ENCODE peak calls at places on chromosome 12, in seven cellular contexts. One of them, this sample, is unnamed.

GRCh38 chr12:114869091-114869834 is 185.3 kb upstream of the TBX3 start:
- DNase-seq in uterus: no peak
- DNase-seq in NCI-H1105 treated with DMSO at 0.1 percent for 48 hours: peak
- DNase-seq in cardiac muscle cell: peak
- DNase-seq in foreskin keratinocyte: no peak
- DNase-seq in iris pigment epithelial cell: peak
- DNase-seq in COR-L47: no peak
- DNase-seq in this sample: no peak

GRCh38 chr12:78721906-78722305 is 142.7 kb upstream of the SYT1 start:
- DNase-seq in uterus: no peak
- DNase-seq in NCI-H1105 treated with DMSO at 0.1 percent for 48 hours: no peak
- DNase-seq in iris pigment epithelial cell: no peak
- DNase-seq in foreskin keratinocyte: no peak
- DNase-seq in COR-L47: no peak
- DNase-seq in cardiac muscle cell: no peak
- DNase-seq in this sample: no peak

GRCh38 chr12:52521175-52521574 is 981 bp upstream of the KRT5 start:
- DNase-seq in COR-L47: no peak
- DNase-seq in iris pigment epithelial cell: no peak
- DNase-seq in NCI-H1105 treated with DMSO at 0.1 percent for 48 hours: no peak
- DNase-seq in cardiac muscle cell: peak
- DNase-seq in uterus: no peak
- DNase-seq in foreskin keratinocyte: peak
- DNase-seq in this sample: peak

GRCh38 chr12:104219908-104220404 is 4.4 kb downstream of the TXNRD1 start:
- DNase-seq in iris pigment epithelial cell: peak
- DNase-seq in COR-L47: peak
- DNase-seq in NCI-H1105 treated with DMSO at 0.1 percent for 48 hours: peak
- DNase-seq in foreskin keratinocyte: peak
- DNase-seq in cardiac muscle cell: no peak
- DNase-seq in uterus: no peak
- DNase-seq in this sample: peak

GRCh38 chr12:71439613-71440392 is at the start of gene LGR5:
- DNase-seq in NCI-H1105 treated with DMSO at 0.1 percent for 48 hours: peak
- DNase-seq in COR-L47: peak
- DNase-seq in uterus: no peak
- DNase-seq in foreskin keratinocyte: peak
- DNase-seq in iris pigment epithelial cell: peak
- DNase-seq in cardiac muscle cell: peak
- DNase-seq in this sample: no peak

GRCh38 chr12:76026643-76027063 is 4.9 kb downstream of the PHLDA1 start:
- DNase-seq in uterus: no peak
- DNase-seq in NCI-H1105 treated with DMSO at 0.1 percent for 48 hours: no peak
- DNase-seq in cardiac muscle cell: peak
- DNase-seq in COR-L47: no peak
- DNase-seq in iris pigment epithelial cell: no peak
- DNase-seq in foreskin keratinocyte: peak
- DNase-seq in this sample: no peak

GRCh38 chr12:90299121-90299520 is 590.5 kb upstream of the ATP2B1 start:
- DNase-seq in uterus: no peak
- DNase-seq in NCI-H1105 treated with DMSO at 0.1 percent for 48 hours: no peak
- DNase-seq in COR-L47: no peak
- DNase-seq in foreskin keratinocyte: no peak
- DNase-seq in cardiac muscle cell: peak
- DNase-seq in iris pigment epithelial cell: no peak
- DNase-seq in this sample: no peak

GRCh38 chr12:30106204-30106603 is 322.5 kb upstream of the TMTC1 start:
- DNase-seq in cardiac muscle cell: peak
- DNase-seq in foreskin keratinocyte: no peak
- DNase-seq in iris pigment epithelial cell: no peak
- DNase-seq in COR-L47: no peak
- DNase-seq in NCI-H1105 treated with DMSO at 0.1 percent for 48 hours: no peak
- DNase-seq in uterus: no peak
- DNase-seq in this sample: no peak

GRCh38 chr12:115599251-115599811 is 678.2 kb downstream of the MED13L start:
- DNase-seq in iris pigment epithelial cell: no peak
- DNase-seq in cardiac muscle cell: peak
- DNase-seq in NCI-H1105 treated with DMSO at 0.1 percent for 48 hours: peak
- DNase-seq in foreskin keratinocyte: no peak
- DNase-seq in uterus: no peak
- DNase-seq in COR-L47: peak
- DNase-seq in this sample: no peak

GRCh38 chr12:132559652-132560420 is 50.5 kb downstream of the LRCOL1 start:
- DNase-seq in uterus: peak
- DNase-seq in NCI-H1105 treated with DMSO at 0.1 percent for 48 hours: peak
- DNase-seq in COR-L47: peak
- DNase-seq in cardiac muscle cell: peak
- DNase-seq in foreskin keratinocyte: no peak
- DNase-seq in iris pigment epithelial cell: peak
- DNase-seq in this sample: no peak

GRCh38 chr12:40515041-40515825 is 177.0 kb upstream of the CNTN1 start:
- DNase-seq in iris pigment epithelial cell: no peak
- DNase-seq in COR-L47: no peak
- DNase-seq in cardiac muscle cell: no peak
- DNase-seq in foreskin keratinocyte: peak
- DNase-seq in NCI-H1105 treated with DMSO at 0.1 percent for 48 hours: no peak
- DNase-seq in uterus: no peak
- DNase-seq in this sample: peak

GRCh38 chr12:78037707-78038106 is 207.0 kb downstream of the NAV3 start:
- DNase-seq in uterus: no peak
- DNase-seq in foreskin keratinocyte: no peak
- DNase-seq in iris pigment epithelial cell: no peak
- DNase-seq in NCI-H1105 treated with DMSO at 0.1 percent for 48 hours: no peak
- DNase-seq in COR-L47: no peak
- DNase-seq in cardiac muscle cell: no peak
- DNase-seq in this sample: no peak

GRCh38 chr12:131018221-131018620 is 64.5 kb downstream of the ADGRD1 start:
- DNase-seq in iris pigment epithelial cell: no peak
- DNase-seq in uterus: no peak
- DNase-seq in foreskin keratinocyte: no peak
- DNase-seq in cardiac muscle cell: no peak
- DNase-seq in NCI-H1105 treated with DMSO at 0.1 percent for 48 hours: no peak
- DNase-seq in COR-L47: no peak
- DNase-seq in this sample: no peak

GRCh38 chr12:107302649-107303386 is 209.5 kb upstream of the CRY1 start:
- DNase-seq in cardiac muscle cell: no peak
- DNase-seq in iris pigment epithelial cell: no peak
- DNase-seq in NCI-H1105 treated with DMSO at 0.1 percent for 48 hours: no peak
- DNase-seq in uterus: no peak
- DNase-seq in COR-L47: no peak
- DNase-seq in foreskin keratinocyte: no peak
- DNase-seq in this sample: no peak

GRCh38 chr12:45192041-45192695 is 23.7 kb upstream of the ANO6 start:
- DNase-seq in uterus: no peak
- DNase-seq in COR-L47: no peak
- DNase-seq in NCI-H1105 treated with DMSO at 0.1 percent for 48 hours: no peak
- DNase-seq in iris pigment epithelial cell: peak
- DNase-seq in foreskin keratinocyte: peak
- DNase-seq in cardiac muscle cell: peak
- DNase-seq in this sample: no peak

GRCh38 chr12:42946776-42947435 is 357.4 kb upstream of the PRICKLE1 start:
- DNase-seq in uterus: no peak
- DNase-seq in NCI-H1105 treated with DMSO at 0.1 percent for 48 hours: no peak
- DNase-seq in iris pigment epithelial cell: no peak
- DNase-seq in foreskin keratinocyte: peak
- DNase-seq in COR-L47: no peak
- DNase-seq in cardiac muscle cell: no peak
- DNase-seq in this sample: peak

GRCh38 chr12:122081697-122082221 is 3.2 kb downstream of the MLXIP start:
- DNase-seq in NCI-H1105 treated with DMSO at 0.1 percent for 48 hours: no peak
- DNase-seq in iris pigment epithelial cell: peak
- DNase-seq in foreskin keratinocyte: peak
- DNase-seq in cardiac muscle cell: peak
- DNase-seq in uterus: peak
- DNase-seq in COR-L47: no peak
- DNase-seq in this sample: no peak

GRCh38 chr12:5768171-5768879 is 176.7 kb downstream of the ANO2 start:
- DNase-seq in cardiac muscle cell: no peak
- DNase-seq in iris pigment epithelial cell: no peak
- DNase-seq in COR-L47: no peak
- DNase-seq in NCI-H1105 treated with DMSO at 0.1 percent for 48 hours: no peak
- DNase-seq in uterus: peak
- DNase-seq in foreskin keratinocyte: no peak
- DNase-seq in this sample: no peak

GRCh38 chr12:130872179-130873096 is 572 bp downstream of the RAN start:
- DNase-seq in iris pigment epithelial cell: peak
- DNase-seq in foreskin keratinocyte: no peak
- DNase-seq in uterus: no peak
- DNase-seq in cardiac muscle cell: peak
- DNase-seq in COR-L47: no peak
- DNase-seq in NCI-H1105 treated with DMSO at 0.1 percent for 48 hours: no peak
- DNase-seq in this sample: no peak

GRCh38 chr12:98456583-98457573 is 58.5 kb upstream of the TMPO start:
- DNase-seq in COR-L47: no peak
- DNase-seq in foreskin keratinocyte: no peak
- DNase-seq in NCI-H1105 treated with DMSO at 0.1 percent for 48 hours: no peak
- DNase-seq in cardiac muscle cell: peak
- DNase-seq in iris pigment epithelial cell: peak
- DNase-seq in uterus: peak
- DNase-seq in this sample: no peak

GRCh38 chr12:78293039-78293686 is 462.5 kb downstream of the NAV3 start:
- DNase-seq in cardiac muscle cell: no peak
- DNase-seq in NCI-H1105 treated with DMSO at 0.1 percent for 48 hours: no peak
- DNase-seq in foreskin keratinocyte: peak
- DNase-seq in uterus: no peak
- DNase-seq in COR-L47: no peak
- DNase-seq in iris pigment epithelial cell: peak
- DNase-seq in this sample: peak